ENCODE peak calls at places on chromosome 11, in four cellular contexts. M is A549, S is K562, J is endothelial cell of umbilical vein. C is an unnamed sample.

GRCh38 chr11:75450236-75450635 is 17.2 kb upstream of the KLHL35 start:
- DNase-seq in M (no peak), S (no peak), J (no peak), C (no peak)

GRCh38 chr11:113664069-113664980 is 41.8 kb downstream of the TMPRSS5 start:
- DNase-seq in M (peak; percentile 29), S (peak; percentile 70), J (no peak), C (peak; percentile 18)

GRCh38 chr11:70066628-70067027 is 11.5 kb upstream of the ANO1 start:
- DNase-seq in M (no peak), S (no peak), J (no peak), C (no peak)

GRCh38 chr11:129701706-129702105 is 113.9 kb upstream of the TMEM45B start:
- DNase-seq in M (no peak), S (no peak), J (no peak), C (no peak)

GRCh38 chr11:46175401-46176002 is 54.2 kb upstream of the PHF21A start:
- DNase-seq in M (no peak), S (no peak), J (no peak), C (no peak)

GRCh38 chr11:123560001-123560400 is 94.4 kb downstream of the SCN3B start:
- DNase-seq in M (no peak), S (no peak), J (no peak), C (no peak)

GRCh38 chr11:69220581-69221051 is 64.9 kb downstream of the SMIM38 start:
- DNase-seq in M (no peak), S (no peak), J (no peak), C (no peak)

GRCh38 chr11:71395774-71396173 is 52.4 kb downstream of the DHCR7 start:
- DNase-seq in M (no peak), S (no peak), J (no peak), C (no peak)

GRCh38 chr11:63527667-63528066 is 8.9 kb upstream of the PLAAT4 start:
- DNase-seq in M (no peak), S (no peak), J (no peak), C (no peak)

GRCh38 chr11:72227316-72228228 is 3.0 kb downstream of the INPPL1 start:
- DNase-seq in M (no peak), S (no peak), J (no peak), C (no peak)

GRCh38 chr11:15150507-15150906 is 35.8 kb downstream of the INSC start:
- DNase-seq in M (no peak), S (no peak), J (no peak), C (no peak)

GRCh38 chr11:126914941-126915340 is 85.6 kb downstream of the KIRREL3 start:
- DNase-seq in M (no peak), S (no peak), J (no peak), C (no peak)

GRCh38 chr11:70805243-70805642 is 406.9 kb downstream of the CTTN start:
- DNase-seq in M (no peak), S (no peak), J (no peak), C (no peak)

GRCh38 chr11:128208329-128209220 is 378.8 kb downstream of the ETS1 start:
- DNase-seq in M (peak; percentile 79), S (no peak), J (peak; percentile 97), C (no peak)

GRCh38 chr11:96155627-96156378 is 187.2 kb downstream of the MAML2 start:
- DNase-seq in M (peak; percentile 76), S (peak; percentile 87), J (peak; percentile 92), C (peak; percentile 64)

GRCh38 chr11:27303903-27304302 is 59.1 kb downstream of the CCDC34 start:
- DNase-seq in M (no peak), S (no peak), J (no peak), C (peak; percentile 37)

GRCh38 chr11:2142300-2142759 is 3.1 kb upstream of the IGF2 start:
- DNase-seq in M (no peak), S (no peak), J (no peak), C (no peak)

GRCh38 chr11:133663586-133663985 is 131.3 kb upstream of the OPCML start:
- DNase-seq in M (no peak), S (no peak), J (no peak), C (no peak)

GRCh38 chr11:103700605-103701004 is 335.8 kb upstream of the DDI1 start:
- DNase-seq in M (peak; percentile 10), S (no peak), J (no peak), C (no peak)

GRCh38 chr11:69601346-69601975 is 39.5 kb upstream of the CCND1 start:
- DNase-seq in M (no peak), S (no peak), J (no peak), C (peak; percentile 16)

GRCh38 chr11:19617830-19618523 is 94.7 kb upstream of the NAV2 start:
- DNase-seq in M (no peak), S (no peak), J (no peak), C (no peak)

GRCh38 chr11:11265320-11265719 is 87.7 kb downstream of the CSNK2A3 start:
- DNase-seq in M (no peak), S (no peak), J (no peak), C (no peak)

GRCh38 chr11:995752-996420 is 40.6 kb downstream of the MUC6 start:
- DNase-seq in M (no peak), S (peak; percentile 47), J (no peak), C (no peak)

GRCh38 chr11:27347949-27348879 is 14.8 kb downstream of the CCDC34 start:
- DNase-seq in M (peak; percentile 61), S (no peak), J (no peak), C (no peak)

GRCh38 chr11:5297671-5298070 is 4.1 kb downstream of the OR51B4 start:
- DNase-seq in M (no peak), S (no peak), J (no peak), C (no peak)

GRCh38 chr11:114596175-114596919 is 761 bp upstream of the NXPE4 start:
- DNase-seq in M (no peak), S (no peak), J (no peak), C (no peak)

GRCh38 chr11:134229131-134229790 is 4.8 kb downstream of the VPS26B start:
- DNase-seq in M (no peak), S (no peak), J (no peak), C (no peak)

GRCh38 chr11:68090706-68091105 is 30.5 kb downstream of the CHKA start:
- DNase-seq in M (no peak), S (no peak), J (no peak), C (no peak)

GRCh38 chr11:6654281-6655019 is 1.2 kb downstream of the DCHS1 start:
- DNase-seq in M (no peak), S (no peak), J (no peak), C (peak; percentile 57)

GRCh38 chr11:689630-690029 is 5.4 kb downstream of the DEAF1 start:
- DNase-seq in M (no peak), S (no peak), J (peak; percentile 87), C (no peak)

GRCh38 chr11:17389957-17390649 is 1.6 kb upstream of the KCNJ11 start:
- DNase-seq in M (no peak), S (no peak), J (no peak), C (no peak)
- TF ChIP-seq MYC in M (no peak), S (no peak), J (no peak), C (no peak)

GRCh38 chr11:130783322-130783721 is 133.0 kb downstream of the SNX19 start:
- DNase-seq in M (no peak), S (no peak), J (no peak), C (no peak)
- TF ChIP-seq MYC in M (no peak), S (no peak), J (no peak), C (no peak)

GRCh38 chr11:122069946-122070345 is 46.1 kb downstream of the BLID start:
- DNase-seq in M (peak; percentile 33), S (no peak), J (peak; percentile 93), C (peak; percentile 7)
- TF ChIP-seq MYC in M (no peak), S (no peak), J (no peak), C (no peak)

DNA sequence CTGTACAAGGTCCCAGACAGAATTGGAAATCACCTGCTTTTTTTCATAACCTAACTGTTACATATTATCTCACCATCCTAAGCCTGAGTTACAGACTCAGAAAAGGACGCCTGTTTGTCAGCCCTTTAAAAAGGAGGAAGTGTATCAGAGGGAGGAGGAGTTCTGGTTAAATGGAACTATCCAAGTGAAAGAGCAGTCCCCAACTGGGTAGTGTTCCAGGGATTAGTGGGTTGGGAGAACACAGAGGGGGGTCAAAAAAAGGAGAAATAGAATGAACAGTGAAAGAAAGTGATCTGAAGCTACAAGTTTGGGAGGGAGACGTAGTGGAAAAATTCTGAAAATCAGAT is 54.2 kb downstream of the PRCP start:
- DNase-seq in M (no peak), S (no peak), J (no peak), C (no peak)
- TF ChIP-seq MYC in M (no peak), S (no peak), J (no peak), C (no peak)

GRCh38 chr11:33670250-33671011 is 30.2 kb downstream of the C11orf91 start:
- DNase-seq in M (no peak), S (no peak), J (peak; percentile 12), C (no peak)
- TF ChIP-seq MYC in M (no peak), S (no peak), J (no peak), C (no peak)

DNA sequence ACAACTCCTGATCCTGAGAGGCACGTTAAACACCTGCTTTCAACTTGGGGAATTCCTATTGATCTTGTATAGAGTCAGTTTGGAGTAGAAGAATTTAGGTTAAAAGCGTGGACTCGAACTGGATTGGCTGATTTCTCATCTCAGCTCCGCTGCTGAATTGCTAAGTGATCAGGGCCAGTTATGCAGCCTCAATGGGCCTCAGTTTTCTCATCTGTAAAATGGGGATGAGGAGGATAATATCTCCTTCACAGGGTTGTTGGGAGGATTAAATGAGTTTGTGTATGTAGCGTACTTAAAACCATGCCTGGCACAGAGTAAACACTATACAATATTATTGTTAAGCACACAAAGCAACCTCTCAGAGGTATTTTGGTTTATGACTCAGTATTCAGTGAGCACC is 53.2 kb upstream of the HEPHL1 start:
- DNase-seq in M (no peak), S (no peak), J (no peak), C (no peak)
- TF ChIP-seq MYC in M (no peak), S (no peak), J (no peak), C (no peak)

DNA sequence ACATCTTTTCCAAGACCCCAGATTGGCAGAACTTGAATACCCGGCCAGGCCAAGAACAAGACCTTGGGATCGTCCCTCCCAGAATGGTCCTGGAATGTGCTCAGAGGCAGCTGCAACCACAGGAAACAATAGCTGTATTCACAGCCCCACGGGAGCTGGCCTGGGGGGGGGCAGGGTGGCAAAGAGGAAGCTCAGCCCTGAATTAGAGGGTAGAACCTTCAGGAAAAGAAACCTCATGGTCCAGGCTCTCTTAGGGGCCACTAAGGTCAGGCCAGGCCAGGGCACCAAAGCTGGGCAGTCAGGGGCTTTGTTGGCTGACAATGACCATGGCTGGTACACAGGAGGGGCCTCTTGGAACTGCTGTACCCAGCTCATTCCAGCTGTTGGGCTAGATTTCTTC is 17.3 kb downstream of the RPL27A start:
- DNase-seq in M (no peak), S (no peak), J (peak; percentile 34), C (peak; percentile 84)
- TF ChIP-seq MYC in M (no peak), S (no peak), J (no peak), C (peak; percentile 60)

GRCh38 chr11:44506375-44507016 is 59.0 kb upstream of the CD82 start:
- DNase-seq in M (no peak), S (no peak), J (no peak), C (no peak)

GRCh38 chr11:44509291-44509690 is 56.2 kb upstream of the CD82 start:
- DNase-seq in M (no peak), S (no peak), J (no peak), C (no peak)

GRCh38 chr11:44507491-44507890 is 58.0 kb upstream of the CD82 start:
- DNase-seq in M (no peak), S (no peak), J (no peak), C (no peak)

GRCh38 chr11:44507896-44508440 is 57.5 kb upstream of the CD82 start:
- DNase-seq in M (no peak), S (no peak), J (no peak), C (no peak)

GRCh38 chr11:44510372-44510771 is 55.1 kb upstream of the CD82 start:
- DNase-seq in M (no peak), S (no peak), J (no peak), C (no peak)
- TF ChIP-seq MYC in M (no peak), S (no peak), J (no peak), C (no peak)

GRCh38 chr11:117565709-117566108 is 231.3 kb downstream of the DSCAML1 start:
- DNase-seq in M (no peak), S (no peak), J (no peak), C (no peak)
- TF ChIP-seq MYC in M (no peak), S (no peak), J (no peak), C (no peak)